ENCODE peak calls at places on chromosomes 13 and 19, in ten cellular contexts. K is CD4-positive, alpha-beta memory T cell; N is lower lobe of right lung; X is HCT116; H is CD4-positive, alpha-beta T cell; L is neural progenitor cell; S is left ventricle myocardium inferior; T is GM23248; R is small intestine; Z is spleen. A is an unnamed sample.

GRCh38 chr13:113140677-113141590 is 17.5 kb upstream of the PROZ start:
- DNase-seq in T (no peak), S (no peak), K (no peak), R (no peak), H (no peak), L (no peak), X (no peak), N (peak), Z (peak), A (no peak)

GRCh38 chr19:30360378-30361106 is 11.6 kb upstream of the ZNF536 start:
- DNase-seq in L (peak), Z (no peak), S (no peak), R (no peak), N (no peak), H (no peak), T (no peak), K (no peak), X (no peak), A (no peak)

GRCh38 chr13:105491345-105491744 is 1044.1 kb downstream of the EFNB2 start:
- DNase-seq in K (no peak), X (no peak), L (no peak), Z (no peak), H (no peak), N (no peak), T (no peak), R (no peak), S (no peak), A (no peak)

GRCh38 chr13:32984857-32985626 is 31.2 kb upstream of the KL start:
- DNase-seq in L (no peak), N (no peak), H (no peak), Z (no peak), K (no peak), T (peak), S (no peak), X (no peak), R (no peak), A (no peak)

GRCh38 chr19:10891360-10892108 is 20.2 kb downstream of the CARM1 start:
- DNase-seq in K (no peak), L (no peak), H (no peak), T (no peak), R (peak), S (peak), X (no peak), Z (no peak), N (no peak), A (no peak)

GRCh38 chr19:10567696-10568443 is 909 bp downstream of the CDKN2D start:
- DNase-seq in R (no peak), K (no peak), X (no peak), S (no peak), L (no peak), T (peak), Z (no peak), N (no peak), H (no peak), A (no peak)

GRCh38 chr13:49627831-49628652 is at the start of gene ARL11:
- DNase-seq in X (no peak), N (peak), H (peak), S (peak), L (peak), T (no peak), R (peak), Z (peak), K (no peak), A (peak)

GRCh38 chr13:111280226-111280625 is 40.2 kb upstream of the TEX29 start:
- DNase-seq in K (no peak), H (no peak), L (no peak), S (no peak), T (no peak), R (no peak), X (no peak), Z (no peak), N (no peak), A (no peak)

GRCh38 chr19:2034729-2035589 is 16.1 kb downstream of the MKNK2 start:
- DNase-seq in S (no peak), K (peak), X (peak), L (peak), Z (peak), N (peak), H (peak), R (peak), T (peak), A (no peak)

GRCh38 chr19:46786236-46787039 is 2.0 kb downstream of the SLC1A5 start:
- DNase-seq in R (peak), L (peak), S (peak), X (no peak), K (peak), N (peak), T (peak), H (peak), Z (peak), A (peak)

GRCh38 chr19:19355606-19356139 is 35.0 kb downstream of the MAU2 start:
- DNase-seq in R (no peak), T (no peak), X (no peak), N (no peak), H (no peak), K (no peak), L (no peak), S (no peak), Z (no peak), A (no peak)

GRCh38 chr19:19354007-19354406 is 33.4 kb downstream of the MAU2 start:
- DNase-seq in S (no peak), R (no peak), Z (no peak), H (no peak), X (no peak), L (no peak), T (no peak), K (no peak), N (no peak), A (no peak)

GRCh38 chr19:19354932-19355331 is 34.3 kb downstream of the MAU2 start:
- DNase-seq in X (no peak), Z (no peak), R (no peak), N (no peak), H (no peak), S (no peak), L (no peak), K (no peak), T (no peak), A (no peak)

GRCh38 chr19:19356901-19357566 is 36.4 kb downstream of the MAU2 start:
- DNase-seq in K (no peak), T (no peak), Z (no peak), X (no peak), L (no peak), R (no peak), H (no peak), S (no peak), N (no peak), A (no peak)

DNA sequence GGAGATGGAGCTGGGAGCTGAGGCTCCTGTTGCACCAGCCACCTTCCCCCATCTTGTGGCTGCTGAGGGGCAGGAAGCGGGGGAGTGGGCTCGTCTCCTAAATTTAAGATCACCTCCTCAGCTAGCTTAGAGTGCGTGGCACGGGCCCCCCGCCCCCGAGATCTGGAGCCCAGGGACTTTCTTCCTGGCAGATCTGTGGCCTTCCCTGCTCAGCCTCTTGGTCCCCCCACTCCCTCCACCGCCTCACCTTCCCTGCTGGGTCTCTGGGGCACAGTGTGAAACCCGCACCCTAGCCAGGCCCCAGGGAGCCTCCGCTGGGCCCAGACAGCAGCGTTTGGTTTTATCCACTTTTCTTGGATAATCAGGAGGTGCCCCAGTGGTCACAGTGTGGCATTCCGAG is 35.9 kb downstream of the MAU2 start:
- DNase-seq in S (no peak), Z (no peak), T (no peak), H (no peak), L (no peak), K (no peak), R (no peak), X (no peak), N (no peak), A (no peak)
- H3K27ac ChIP-seq in S (no peak), Z (no peak), T (no peak), H (no peak), L (no peak), K (no peak), R (no peak), X (no peak), N (no peak), A (no peak)

DNA sequence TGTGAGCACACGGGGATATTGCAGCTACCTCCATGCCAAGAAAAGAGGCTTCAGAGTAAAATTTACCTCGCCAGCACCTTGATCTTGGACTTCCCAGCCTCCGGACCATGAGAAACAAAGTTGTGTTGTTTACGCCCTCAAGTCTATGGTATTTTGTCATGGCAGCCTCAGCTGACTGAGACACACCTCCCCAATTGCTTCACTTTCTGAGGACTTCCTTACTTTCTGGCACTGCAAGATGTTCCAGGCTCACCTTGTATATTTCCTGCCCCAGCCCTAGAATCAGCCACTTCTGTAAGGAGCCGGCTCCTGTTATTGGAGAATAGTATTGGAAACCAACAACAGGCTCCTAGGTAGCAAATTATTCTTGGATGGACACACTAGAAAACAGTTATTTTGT is 6.6 kb upstream of the CEBPG start:
- DNase-seq in X (no peak), Z (no peak), S (no peak), N (no peak), L (no peak), H (no peak), R (peak), T (no peak), K (no peak), A (no peak)
- H3K27ac ChIP-seq in X (no peak), Z (no peak), S (no peak), N (no peak), L (no peak), H (no peak), R (peak), T (no peak), K (no peak), A (no peak)

DNA sequence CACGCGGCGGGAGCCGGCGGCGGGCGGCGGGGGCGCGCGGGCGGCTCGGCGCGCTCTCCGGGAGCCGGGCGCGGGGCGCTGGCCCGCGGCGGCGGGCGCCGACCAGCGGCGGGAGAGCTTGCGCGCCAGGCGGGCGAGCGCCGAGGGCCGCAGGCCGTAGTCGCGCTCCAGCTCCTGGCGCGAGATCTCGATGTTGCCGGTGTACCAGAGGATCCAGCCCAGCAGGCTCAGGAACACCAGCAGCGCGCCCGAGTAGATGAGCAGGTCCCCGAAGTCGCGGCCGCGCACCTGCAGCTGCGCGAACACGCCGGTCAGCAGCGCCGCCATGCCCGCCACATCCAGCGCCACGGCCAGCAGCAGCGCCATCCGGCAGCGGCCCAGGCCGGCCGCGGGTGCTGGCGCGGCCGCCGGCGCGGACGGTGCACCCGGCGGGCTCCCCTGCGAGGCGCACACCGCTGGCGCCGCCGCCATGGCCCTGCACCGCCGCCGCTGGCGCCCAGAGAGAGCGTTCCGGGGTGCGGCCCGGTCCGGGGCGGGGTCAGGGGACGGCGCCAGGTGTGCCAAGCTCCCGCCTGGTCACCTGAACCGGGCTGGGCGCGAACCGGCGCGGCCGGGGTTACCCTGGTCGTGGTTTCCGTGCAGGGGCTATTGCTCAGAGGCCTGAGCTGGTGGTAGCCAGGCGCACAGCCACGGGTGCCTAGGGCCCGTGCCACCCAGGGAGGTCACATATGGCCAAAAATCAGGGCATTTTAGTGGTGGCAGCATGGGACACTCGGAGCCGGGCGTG is at the start of gene TMEM238:
- DNase-seq in X (no peak), K (peak), T (peak), S (peak), Z (peak), R (peak), N (peak), L (peak), H (peak), A (peak)
- H3K27ac ChIP-seq in X (peak), K (peak), T (peak), S (peak), Z (peak), R (peak), N (peak), L (no peak), H (peak), A (peak)

GRCh38 chr13:46686171-46686570 is 110.8 kb downstream of the ESD start:
- DNase-seq in S (no peak), K (no peak), H (no peak), X (no peak), R (no peak), T (no peak), Z (no peak), N (no peak), L (no peak), A (no peak)
- H3K27ac ChIP-seq in S (peak), K (no peak), H (no peak), X (no peak), R (no peak), T (no peak), Z (no peak), N (no peak), L (no peak), A (no peak)

GRCh38 chr13:51769455-51770127 is 34.4 kb downstream of the DHRS12 start:
- DNase-seq in N (no peak), T (no peak), R (peak), K (no peak), X (no peak), L (no peak), H (no peak), Z (no peak), S (peak), A (no peak)
- H3K27ac ChIP-seq in N (peak), T (no peak), R (peak), K (no peak), X (no peak), L (no peak), H (no peak), Z (peak), S (peak), A (peak)

A was measured in substantia nigra.